ENCODE peak calls at places on chromosomes 16 and 17, in seven cellular contexts. B, K, N, H, T, W and A are unnamed samples.

GRCh38 chr16:11396241-11397048 is 51.2 kb downstream of the RMI2 start:
- DNase-seq in B (peak; percentile 81), K (peak; percentile 80), N (peak; percentile 44), H (peak; percentile 89), T (peak; percentile 62), W (peak; percentile 76), A (peak; percentile 89)

GRCh38 chr17:38898291-38898679 is 27.1 kb upstream of the LASP1NB start:
- DNase-seq in B (no peak), K (no peak), N (no peak), H (no peak), T (no peak), W (no peak), A (no peak)

GRCh38 chr16:3971706-3972105 is 91.2 kb upstream of the CREBBP start:
- DNase-seq in B (no peak), K (no peak), N (no peak), H (no peak), T (no peak), W (no peak), A (no peak)

GRCh38 chr16:17029602-17030350 is 441.0 kb downstream of the XYLT1 start:
- DNase-seq in B (no peak), K (no peak), N (no peak), H (no peak), T (no peak), W (no peak), A (no peak)

GRCh38 chr16:4323845-4324478 is 8.1 kb downstream of the GLIS2 start:
- DNase-seq in B (no peak), K (no peak), N (no peak), H (no peak), T (no peak), W (peak; percentile 78), A (peak; percentile 68)

GRCh38 chr17:75367312-75367711 is 38.2 kb downstream of the GRB2 start:
- DNase-seq in B (no peak), K (no peak), N (no peak), H (no peak), T (peak; percentile 83), W (no peak), A (peak; percentile 30)

GRCh38 chr17:50737118-50737698 is 17.8 kb downstream of the LUC7L3 start:
- DNase-seq in B (no peak), K (no peak), N (no peak), H (no peak), T (no peak), W (no peak), A (no peak)

GRCh38 chr17:32452281-32452680 is 8.0 kb downstream of the PSMD11 start:
- DNase-seq in B (no peak), K (no peak), N (no peak), H (no peak), T (no peak), W (no peak), A (peak; percentile 19)

GRCh38 chr16:8946544-8946943 is 17.2 kb downstream of the USP7 start:
- DNase-seq in B (no peak), K (no peak), N (no peak), H (no peak), T (no peak), W (no peak), A (no peak)

GRCh38 chr17:50344712-50345380 is 1.1 kb upstream of the XYLT2 start:
- DNase-seq in B (no peak), K (no peak), N (peak; percentile 53), H (no peak), T (no peak), W (no peak), A (no peak)

GRCh38 chr16:89495121-89495520 is 4.8 kb upstream of the ANKRD11 start:
- DNase-seq in B (no peak), K (no peak), N (no peak), H (no peak), T (peak; percentile 79), W (no peak), A (peak; percentile 73)

GRCh38 chr16:35154627-35155026 is 1695.2 kb downstream of the TP53TG3F start:
- DNase-seq in B (no peak), K (no peak), N (no peak), H (no peak), T (no peak), W (no peak), A (no peak)

GRCh38 chr17:80237386-80237785 is 17.2 kb downstream of the SLC26A11 start:
- DNase-seq in B (no peak), K (peak; percentile 22), N (no peak), H (no peak), T (no peak), W (no peak), A (no peak)

GRCh38 chr17:75816693-75817092 is 27.5 kb downstream of the UNC13D start:
- DNase-seq in B (no peak), K (peak; percentile 53), N (no peak), H (no peak), T (no peak), W (no peak), A (no peak)

GRCh38 chr17:78674156-78674555 is 97.0 kb upstream of the DNAH17 start:
- DNase-seq in B (no peak), K (no peak), N (no peak), H (no peak), T (no peak), W (no peak), A (no peak)